ENCODE peak calls at places on chromosomes 6 and 20, in four cellular contexts. One of them, this sample, is unnamed.

GRCh38 chr6:111625099-111625416 is 19.4 kb upstream of the TRAF3IP2 start:
- DNase-seq in globus pallidus: no peak
- DNase-seq in tibial nerve: no peak
- DNase-seq in stimulated activated naive B cell treated with anti-CD40 and anti-IgM and Interleukin-4, amounts not matched to agents 10 μg/mL and 1 μg/mL and 100 μg/mL, for 72 hours: no peak
- DNase-seq in this sample: no peak

GRCh38 chr20:35368616-35369423 is 43.0 kb downstream of the UQCC1 start:
- DNase-seq in globus pallidus: peak
- DNase-seq in tibial nerve: no peak
- DNase-seq in stimulated activated naive B cell treated with anti-CD40 and anti-IgM and Interleukin-4, amounts not matched to agents 10 μg/mL and 1 μg/mL and 100 μg/mL, for 72 hours: no peak
- DNase-seq in this sample: peak

GRCh38 chr6:128474481-128474880 is 45.9 kb downstream of the PTPRK start:
- DNase-seq in globus pallidus: no peak
- DNase-seq in tibial nerve: no peak
- DNase-seq in stimulated activated naive B cell treated with anti-CD40 and anti-IgM and Interleukin-4, amounts not matched to agents 10 μg/mL and 1 μg/mL and 100 μg/mL, for 72 hours: no peak
- DNase-seq in this sample: no peak

GRCh38 chr6:107491059-107491609 is 1.2 kb downstream of the SOBP start:
- DNase-seq in globus pallidus: peak
- DNase-seq in tibial nerve: peak
- DNase-seq in stimulated activated naive B cell treated with anti-CD40 and anti-IgM and Interleukin-4, amounts not matched to agents 10 μg/mL and 1 μg/mL and 100 μg/mL, for 72 hours: peak
- DNase-seq in this sample: no peak

GRCh38 chr6:47200536-47201334 is 109.0 kb downstream of the TNFRSF21 start:
- DNase-seq in globus pallidus: no peak
- DNase-seq in tibial nerve: no peak
- DNase-seq in stimulated activated naive B cell treated with anti-CD40 and anti-IgM and Interleukin-4, amounts not matched to agents 10 μg/mL and 1 μg/mL and 100 μg/mL, for 72 hours: no peak
- DNase-seq in this sample: no peak

GRCh38 chr20:37560629-37561028 is 33.0 kb upstream of the BLCAP start:
- DNase-seq in globus pallidus: no peak
- DNase-seq in tibial nerve: no peak
- DNase-seq in stimulated activated naive B cell treated with anti-CD40 and anti-IgM and Interleukin-4, amounts not matched to agents 10 μg/mL and 1 μg/mL and 100 μg/mL, for 72 hours: no peak
- DNase-seq in this sample: no peak

GRCh38 chr6:97771356-97771755 is 488.3 kb upstream of the MMS22L start:
- DNase-seq in globus pallidus: no peak
- DNase-seq in tibial nerve: no peak
- DNase-seq in stimulated activated naive B cell treated with anti-CD40 and anti-IgM and Interleukin-4, amounts not matched to agents 10 μg/mL and 1 μg/mL and 100 μg/mL, for 72 hours: no peak
- DNase-seq in this sample: no peak

GRCh38 chr20:36820073-36820472 is 46.5 kb upstream of the DSN1 start:
- DNase-seq in globus pallidus: no peak
- DNase-seq in tibial nerve: no peak
- DNase-seq in stimulated activated naive B cell treated with anti-CD40 and anti-IgM and Interleukin-4, amounts not matched to agents 10 μg/mL and 1 μg/mL and 100 μg/mL, for 72 hours: no peak
- DNase-seq in this sample: no peak

GRCh38 chr6:74606488-74607135 is 599.2 kb downstream of the COL12A1 start:
- DNase-seq in globus pallidus: no peak
- DNase-seq in tibial nerve: no peak
- DNase-seq in stimulated activated naive B cell treated with anti-CD40 and anti-IgM and Interleukin-4, amounts not matched to agents 10 μg/mL and 1 μg/mL and 100 μg/mL, for 72 hours: no peak
- DNase-seq in this sample: no peak

GRCh38 chr6:125524356-125524755 is 222.6 kb upstream of the HDDC2 start:
- DNase-seq in globus pallidus: peak
- DNase-seq in tibial nerve: no peak
- DNase-seq in stimulated activated naive B cell treated with anti-CD40 and anti-IgM and Interleukin-4, amounts not matched to agents 10 μg/mL and 1 μg/mL and 100 μg/mL, for 72 hours: no peak
- DNase-seq in this sample: no peak

GRCh38 chr6:35485402-35485877 is 11.4 kb downstream of the TEAD3 start:
- DNase-seq in globus pallidus: no peak
- DNase-seq in tibial nerve: no peak
- DNase-seq in stimulated activated naive B cell treated with anti-CD40 and anti-IgM and Interleukin-4, amounts not matched to agents 10 μg/mL and 1 μg/mL and 100 μg/mL, for 72 hours: no peak
- DNase-seq in this sample: no peak

GRCh38 chr6:20142866-20143265 is 69.4 kb downstream of the MBOAT1 start:
- DNase-seq in globus pallidus: no peak
- DNase-seq in tibial nerve: no peak
- DNase-seq in stimulated activated naive B cell treated with anti-CD40 and anti-IgM and Interleukin-4, amounts not matched to agents 10 μg/mL and 1 μg/mL and 100 μg/mL, for 72 hours: no peak
- DNase-seq in this sample: no peak

GRCh38 chr6:84052204-84052882 is 18.8 kb downstream of the MRAP2 start:
- DNase-seq in globus pallidus: no peak
- DNase-seq in tibial nerve: peak
- DNase-seq in stimulated activated naive B cell treated with anti-CD40 and anti-IgM and Interleukin-4, amounts not matched to agents 10 μg/mL and 1 μg/mL and 100 μg/mL, for 72 hours: no peak
- DNase-seq in this sample: peak

GRCh38 chr6:15533379-15534044 is 129.3 kb downstream of the DTNBP1 start:
- DNase-seq in globus pallidus: no peak
- DNase-seq in tibial nerve: no peak
- DNase-seq in stimulated activated naive B cell treated with anti-CD40 and anti-IgM and Interleukin-4, amounts not matched to agents 10 μg/mL and 1 μg/mL and 100 μg/mL, for 72 hours: no peak
- DNase-seq in this sample: no peak

GRCh38 chr6:145139451-145139850 is 595.9 kb downstream of the EPM2A start:
- DNase-seq in globus pallidus: no peak
- DNase-seq in tibial nerve: no peak
- DNase-seq in stimulated activated naive B cell treated with anti-CD40 and anti-IgM and Interleukin-4, amounts not matched to agents 10 μg/mL and 1 μg/mL and 100 μg/mL, for 72 hours: no peak
- DNase-seq in this sample: no peak

GRCh38 chr6:25279748-25280616 is 808 bp downstream of the CARMIL1 start:
- DNase-seq in globus pallidus: no peak
- DNase-seq in tibial nerve: no peak
- DNase-seq in stimulated activated naive B cell treated with anti-CD40 and anti-IgM and Interleukin-4, amounts not matched to agents 10 μg/mL and 1 μg/mL and 100 μg/mL, for 72 hours: no peak
- DNase-seq in this sample: no peak

GRCh38 chr20:50929299-50930138 is 1.7 kb downstream of the ADNP start:
- DNase-seq in globus pallidus: peak
- DNase-seq in tibial nerve: peak
- DNase-seq in stimulated activated naive B cell treated with anti-CD40 and anti-IgM and Interleukin-4, amounts not matched to agents 10 μg/mL and 1 μg/mL and 100 μg/mL, for 72 hours: peak
- DNase-seq in this sample: peak

GRCh38 chr6:53906842-53907241 is 112.0 kb downstream of the LRRC1 start:
- DNase-seq in globus pallidus: peak
- DNase-seq in tibial nerve: no peak
- DNase-seq in stimulated activated naive B cell treated with anti-CD40 and anti-IgM and Interleukin-4, amounts not matched to agents 10 μg/mL and 1 μg/mL and 100 μg/mL, for 72 hours: no peak
- DNase-seq in this sample: no peak

GRCh38 chr6:95325858-95326257 is 251.5 kb upstream of the MANEA start:
- DNase-seq in globus pallidus: no peak
- DNase-seq in tibial nerve: no peak
- DNase-seq in stimulated activated naive B cell treated with anti-CD40 and anti-IgM and Interleukin-4, amounts not matched to agents 10 μg/mL and 1 μg/mL and 100 μg/mL, for 72 hours: no peak
- DNase-seq in this sample: no peak

GRCh38 chr20:434661-435419 is 26.7 kb downstream of the RBCK1 start:
- DNase-seq in globus pallidus: no peak
- DNase-seq in tibial nerve: no peak
- DNase-seq in stimulated activated naive B cell treated with anti-CD40 and anti-IgM and Interleukin-4, amounts not matched to agents 10 μg/mL and 1 μg/mL and 100 μg/mL, for 72 hours: no peak
- DNase-seq in this sample: no peak

GRCh38 chr20:63060057-63060991 is 53.6 kb upstream of the BHLHE23 start:
- DNase-seq in globus pallidus: no peak
- DNase-seq in tibial nerve: no peak
- DNase-seq in stimulated activated naive B cell treated with anti-CD40 and anti-IgM and Interleukin-4, amounts not matched to agents 10 μg/mL and 1 μg/mL and 100 μg/mL, for 72 hours: no peak
- DNase-seq in this sample: peak

GRCh38 chr6:168004023-168004422 is 6.6 kb downstream of the KIF25 start:
- DNase-seq in globus pallidus: no peak
- DNase-seq in tibial nerve: no peak
- DNase-seq in stimulated activated naive B cell treated with anti-CD40 and anti-IgM and Interleukin-4, amounts not matched to agents 10 μg/mL and 1 μg/mL and 100 μg/mL, for 72 hours: no peak
- DNase-seq in this sample: no peak